ENCODE peak calls at places on chromosomes 3 and 15, in six cellular contexts. K is mucosa of gallbladder, G is GM12891, V is neural progenitor cell, W is NCI-H460, Z is hypothalamus. L is an unnamed sample.

GRCh38 chr3:176650478-176650877 is 546.8 kb downstream of the TBL1XR1 start:
- DNase-seq in W (peak), Z (no peak), K (no peak), G (no peak), V (no peak), L (no peak)

GRCh38 chr3:157789162-157789561 is 285.9 kb upstream of the VEPH1 start:
- DNase-seq in G (no peak), V (no peak), K (no peak), W (no peak), Z (no peak), L (no peak)

GRCh38 chr3:190369701-190370295 is 18.2 kb upstream of the CLDN16 start:
- DNase-seq in Z (no peak), V (no peak), K (no peak), W (no peak), G (no peak), L (no peak)

GRCh38 chr3:84960994-84961393 is 2.2 kb downstream of the CADM2 start:
- DNase-seq in V (peak), Z (no peak), W (no peak), G (no peak), K (no peak), L (no peak)

GRCh38 chr3:134325106-134325705 is 49.0 kb downstream of the AMOTL2 start:
- DNase-seq in W (no peak), V (no peak), G (no peak), K (no peak), Z (no peak), L (no peak)

GRCh38 chr15:78103406-78104118 is 11.2 kb downstream of the SH2D7 start:
- DNase-seq in V (no peak), Z (no peak), G (peak), W (no peak), K (peak), L (peak)

GRCh38 chr3:85161544-85161943 is 202.8 kb downstream of the CADM2 start:
- DNase-seq in W (no peak), V (no peak), Z (no peak), K (peak), G (no peak), L (no peak)

GRCh38 chr3:42864321-42864950 is 11.2 kb downstream of the CYP8B1 start:
- DNase-seq in V (no peak), G (no peak), K (no peak), W (no peak), Z (no peak), L (no peak)

GRCh38 chr3:113142476-113142875 is 68.9 kb upstream of the BOC start:
- DNase-seq in Z (no peak), K (no peak), W (no peak), G (no peak), V (no peak), L (no peak)

GRCh38 chr3:197550489-197550888 is 5.3 kb downstream of the BDH1 start:
- DNase-seq in Z (no peak), W (no peak), K (no peak), V (peak), G (no peak), L (no peak)

GRCh38 chr3:13628432-13628831 is 79.5 kb downstream of the FBLN2 start:
- DNase-seq in W (no peak), Z (no peak), K (no peak), V (no peak), G (no peak), L (no peak)

GRCh38 chr3:126745760-126746394 is 41.8 kb downstream of the CHCHD6 start:
- DNase-seq in W (no peak), G (no peak), K (peak), V (no peak), Z (no peak), L (peak)

GRCh38 chr3:129503387-129504010 is 24.9 kb upstream of the RHO start:
- DNase-seq in K (no peak), W (no peak), Z (no peak), V (no peak), G (no peak), L (no peak)

GRCh38 chr3:25592510-25592968 is 72.2 kb downstream of the TOP2B start:
- DNase-seq in G (no peak), V (peak), W (peak), K (no peak), Z (no peak), L (no peak)

GRCh38 chr3:101676765-101677435 is at the start of gene ZBTB11:
- DNase-seq in V (peak), G (peak), W (peak), Z (no peak), K (peak), L (peak)

GRCh38 chr3:72152551-72153476 is 367.9 kb upstream of the PROK2 start:
- DNase-seq in G (no peak), V (no peak), Z (peak), K (peak), W (no peak), L (peak)

GRCh38 chr3:13157986-13158385 is 84.8 kb upstream of the IQSEC1 start:
- DNase-seq in Z (no peak), K (no peak), W (no peak), V (no peak), G (no peak), L (no peak)

GRCh38 chr3:42256135-42256819 is 9.7 kb downstream of the CCK start:
- DNase-seq in G (no peak), W (no peak), V (no peak), K (no peak), Z (no peak), L (no peak)

GRCh38 chr15:90104551-90104950 is 2.3 kb upstream of the IDH2 start:
- DNase-seq in G (no peak), K (peak), V (no peak), W (no peak), Z (no peak), L (peak)

GRCh38 chr15:57160823-57161560 is 215.3 kb upstream of the CGNL1 start:
- DNase-seq in V (no peak), Z (no peak), G (no peak), K (no peak), W (no peak), L (no peak)

GRCh38 chr15:61794276-61794675 is 266.0 kb downstream of the VPS13C start:
- DNase-seq in W (no peak), Z (no peak), V (no peak), K (no peak), G (no peak), L (no peak)

GRCh38 chr3:18097989-18098388 is 327.1 kb downstream of the SATB1 start:
- DNase-seq in V (no peak), K (no peak), Z (no peak), W (no peak), G (no peak), L (no peak)

GRCh38 chr15:67120839-67121540 is 55.6 kb downstream of the SMAD3 start:
- DNase-seq in W (no peak), V (no peak), G (peak), Z (peak), K (peak), L (peak)

GRCh38 chr3:90080988-90081387 is 973.6 kb downstream of the EPHA3 start:
- DNase-seq in G (no peak), Z (no peak), V (peak), W (no peak), K (no peak), L (no peak)

GRCh38 chr3:46208167-46208704 is at the start of gene CCR1:
- DNase-seq in G (peak), K (peak), V (peak), Z (no peak), W (no peak), L (no peak)

GRCh38 chr3:177835917-177836316 is 638.6 kb upstream of the TBL1XR1 start:
- DNase-seq in G (no peak), Z (no peak), V (no peak), K (no peak), W (no peak), L (no peak)

GRCh38 chr15:55694652-55695150 is 48.3 kb downstream of the PRTG start:
- DNase-seq in G (peak), K (no peak), W (peak), Z (no peak), V (peak), L (no peak)

GRCh38 chr3:16316847-16317560 is 52.0 kb downstream of the OXNAD1 start:
- DNase-seq in K (no peak), V (no peak), G (no peak), W (no peak), Z (no peak), L (no peak)

GRCh38 chr3:11671648-11672100 is 28.0 kb upstream of the VGLL4 start:
- DNase-seq in W (no peak), G (peak), K (no peak), V (no peak), Z (no peak), L (no peak)

L was measured in stomach.